ENCODE peak calls at places on chromosomes 6 and 20, in seven cellular contexts. L, E, J, I, V, B and U are unnamed samples.

GRCh38 chr20:13029687-13030510 is 21.1 kb downstream of the SPTLC3 start:
- DNase-seq in L (peak; percentile 16), E (no peak), J (no peak), I (peak; percentile 95), V (no peak), B (no peak), U (no peak)

GRCh38 chr20:7375905-7376304 is 564.4 kb downstream of the HAO1 start:
- DNase-seq in L (no peak), E (no peak), J (no peak), I (peak; percentile 49), V (no peak), B (peak; percentile 53), U (no peak)

GRCh38 chr6:106377061-106377540 is 16.6 kb downstream of the CRYBG1 start:
- DNase-seq in L (no peak), E (no peak), J (no peak), I (peak; percentile 41), V (no peak), B (no peak), U (no peak)

GRCh38 chr6:7112741-7113313 is 5.1 kb downstream of the RREB1 start:
- DNase-seq in L (peak; percentile 45), E (no peak), J (peak; percentile 59), I (no peak), V (no peak), B (no peak), U (no peak)

GRCh38 chr6:112780498-112781096 is 433.5 kb downstream of the RFPL4B start:
- DNase-seq in L (peak; percentile 32), E (no peak), J (peak; percentile 23), I (peak; percentile 93), V (peak; percentile 60), B (peak; percentile 59), U (peak; percentile 61)

GRCh38 chr6:3376064-3376463 is 80.8 kb downstream of the SLC22A23 start:
- DNase-seq in L (no peak), E (no peak), J (no peak), I (no peak), V (no peak), B (no peak), U (no peak)

GRCh38 chr6:105884426-105884825 is 201.7 kb upstream of the PRDM1 start:
- DNase-seq in L (no peak), E (no peak), J (no peak), I (peak; percentile 20), V (no peak), B (no peak), U (no peak)

GRCh38 chr6:137487947-137488735 is 6.1 kb downstream of the OLIG3 start:
- DNase-seq in L (peak; percentile 32), E (no peak), J (no peak), I (no peak), V (no peak), B (no peak), U (no peak)

GRCh38 chr6:30349411-30350177 is 4.6 kb downstream of the RPP21 start:
- DNase-seq in L (no peak), E (no peak), J (no peak), I (no peak), V (no peak), B (no peak), U (no peak)

GRCh38 chr6:45586216-45587171 is 208.8 kb upstream of the SUPT3H start:
- DNase-seq in L (peak; percentile 64), E (peak; percentile 51), J (peak; percentile 88), I (no peak), V (no peak), B (peak; percentile 20), U (no peak)

GRCh38 chr6:17032595-17033591 is 69.0 kb upstream of the STMND1 start:
- DNase-seq in L (no peak), E (no peak), J (no peak), I (peak; percentile 97), V (peak; percentile 51), B (no peak), U (peak; percentile 78)

GRCh38 chr20:32440069-32440757 is 82.1 kb downstream of the ASXL1 start:
- DNase-seq in L (no peak), E (no peak), J (no peak), I (no peak), V (no peak), B (no peak), U (no peak)

GRCh38 chr20:835220-836045 is 1.9 kb downstream of the FAM110A start:
- DNase-seq in L (no peak), E (no peak), J (no peak), I (no peak), V (no peak), B (peak; percentile 28), U (no peak)

GRCh38 chr6:167424060-167424673 is 99.3 kb downstream of the TTLL2 start:
- DNase-seq in L (no peak), E (no peak), J (no peak), I (no peak), V (no peak), B (no peak), U (no peak)

GRCh38 chr6:150749091-150749670 is 116.3 kb upstream of the MTHFD1L start:
- DNase-seq in L (no peak), E (no peak), J (no peak), I (no peak), V (no peak), B (no peak), U (no peak)

GRCh38 chr20:36435799-36436541 is 105.3 kb upstream of the MYL9 start:
- DNase-seq in L (peak; percentile 86), E (peak; percentile 80), J (peak; percentile 90), I (peak; percentile 81), V (peak; percentile 48), B (peak; percentile 81), U (no peak)

GRCh38 chr20:44033344-44033743 is 118.7 kb downstream of the TOX2 start:
- DNase-seq in L (peak; percentile 33), E (no peak), J (no peak), I (peak; percentile 60), V (no peak), B (no peak), U (no peak)

GRCh38 chr6:155313602-155314091 is 637 bp downstream of the TFB1M start:
- DNase-seq in L (no peak), E (no peak), J (no peak), I (peak; percentile 43), V (no peak), B (peak; percentile 56), U (no peak)

GRCh38 chr6:85516168-85516567 is 66.3 kb downstream of the NT5E start:
- DNase-seq in L (no peak), E (no peak), J (no peak), I (peak; percentile 38), V (no peak), B (no peak), U (no peak)

GRCh38 chr6:155224031-155224451 is 39.8 kb upstream of the CLDN20 start:
- DNase-seq in L (peak; percentile 69), E (no peak), J (peak; percentile 43), I (peak; percentile 82), V (no peak), B (no peak), U (no peak)

GRCh38 chr6:141401168-141401567 is 731.6 kb upstream of the GJE1 start:
- DNase-seq in L (no peak), E (no peak), J (no peak), I (peak; percentile 39), V (no peak), B (no peak), U (no peak)

GRCh38 chr6:158758941-158759479 is 60.2 kb downstream of the EZR start:
- DNase-seq in L (no peak), E (no peak), J (no peak), I (no peak), V (peak; percentile 78), B (peak; percentile 30), U (peak; percentile 72)